ENCODE peak calls at places on chromosomes 11 and 22, in nine cellular contexts. G, O, B, Z, I, P, D, H and E are unnamed samples.
A peak's percentile ranks its signal among the peaks of the same experiment; 100 is the strongest.

GRCh38 chr11:118342503-118343161 is at the start of gene CD3D:
- DNase-seq in G (no peak), O (no peak), B (no peak), Z (no peak), I (no peak), P (no peak), D (no peak), H (no peak), E (no peak)

GRCh38 chr22:30422481-30423295 is 2.9 kb upstream of the MTFP1 start:
- DNase-seq in G (peak; percentile 31), O (peak; percentile 28), B (no peak), Z (peak; percentile 91), I (peak; percentile 91), P (peak; percentile 90), D (peak; percentile 44), H (peak; percentile 76), E (no peak)

GRCh38 chr11:41461057-41461681 is 1.7 kb upstream of the LRRC4C start:
- DNase-seq in G (no peak), O (no peak), B (no peak), Z (peak; percentile 15), I (no peak), P (no peak), D (no peak), H (no peak), E (no peak)

GRCh38 chr11:36564376-36565032 is 3.3 kb upstream of the RAG1 start:
- DNase-seq in G (no peak), O (no peak), B (peak; percentile 46), Z (peak; percentile 77), I (peak; percentile 52), P (no peak), D (peak; percentile 34), H (peak; percentile 53), E (no peak)

GRCh38 chr11:115927823-115928329 is 423.7 kb upstream of the CADM1 start:
- DNase-seq in G (no peak), O (no peak), B (no peak), Z (no peak), I (no peak), P (no peak), D (no peak), H (no peak), E (no peak)

GRCh38 chr11:17528181-17528691 is 16.0 kb downstream of the USH1C start:
- DNase-seq in G (peak; percentile 49), O (peak; percentile 40), B (peak; percentile 62), Z (peak; percentile 43), I (peak; percentile 50), P (no peak), D (no peak), H (peak; percentile 90), E (peak; percentile 74)

GRCh38 chr22:29443861-29444431 is 5.6 kb downstream of the RFPL1 start:
- DNase-seq in G (no peak), O (no peak), B (no peak), Z (no peak), I (no peak), P (peak; percentile 13), D (no peak), H (no peak), E (no peak)

GRCh38 chr11:71545405-71545966 is 2.7 kb upstream of the KRTAP5-9 start:
- DNase-seq in G (no peak), O (no peak), B (no peak), Z (no peak), I (no peak), P (no peak), D (no peak), H (no peak), E (no peak)

GRCh38 chr11:119846374-119846773 is 117.4 kb upstream of the NECTIN1 start:
- DNase-seq in G (no peak), O (no peak), B (no peak), Z (no peak), I (no peak), P (no peak), D (no peak), H (no peak), E (no peak)

GRCh38 chr11:130439160-130439519 is 9.3 kb upstream of the ADAMTS15 start:
- DNase-seq in G (no peak), O (no peak), B (no peak), Z (no peak), I (no peak), P (no peak), D (no peak), H (no peak), E (no peak)

GRCh38 chr11:104332110-104332509 is 168.2 kb upstream of the PDGFD start:
- DNase-seq in G (no peak), O (no peak), B (no peak), Z (no peak), I (peak; percentile 21), P (no peak), D (no peak), H (peak; percentile 80), E (no peak)

GRCh38 chr11:69449320-69450063 is 32.0 kb upstream of the LINC01488 start:
- DNase-seq in G (peak; percentile 80), O (peak; percentile 79), B (no peak), Z (peak; percentile 15), I (peak; percentile 47), P (peak; percentile 87), D (no peak), H (no peak), E (no peak)

GRCh38 chr11:75144716-75145014 is 6.2 kb upstream of the SLCO2B1 start:
- DNase-seq in G (no peak), O (no peak), B (no peak), Z (no peak), I (no peak), P (no peak), D (no peak), H (no peak), E (no peak)
- TF ChIP-seq CTCF in G (no peak), O (no peak), B (no peak), Z (no peak), I (no peak), P (no peak), D (no peak), H (no peak), E (no peak)

DNA sequence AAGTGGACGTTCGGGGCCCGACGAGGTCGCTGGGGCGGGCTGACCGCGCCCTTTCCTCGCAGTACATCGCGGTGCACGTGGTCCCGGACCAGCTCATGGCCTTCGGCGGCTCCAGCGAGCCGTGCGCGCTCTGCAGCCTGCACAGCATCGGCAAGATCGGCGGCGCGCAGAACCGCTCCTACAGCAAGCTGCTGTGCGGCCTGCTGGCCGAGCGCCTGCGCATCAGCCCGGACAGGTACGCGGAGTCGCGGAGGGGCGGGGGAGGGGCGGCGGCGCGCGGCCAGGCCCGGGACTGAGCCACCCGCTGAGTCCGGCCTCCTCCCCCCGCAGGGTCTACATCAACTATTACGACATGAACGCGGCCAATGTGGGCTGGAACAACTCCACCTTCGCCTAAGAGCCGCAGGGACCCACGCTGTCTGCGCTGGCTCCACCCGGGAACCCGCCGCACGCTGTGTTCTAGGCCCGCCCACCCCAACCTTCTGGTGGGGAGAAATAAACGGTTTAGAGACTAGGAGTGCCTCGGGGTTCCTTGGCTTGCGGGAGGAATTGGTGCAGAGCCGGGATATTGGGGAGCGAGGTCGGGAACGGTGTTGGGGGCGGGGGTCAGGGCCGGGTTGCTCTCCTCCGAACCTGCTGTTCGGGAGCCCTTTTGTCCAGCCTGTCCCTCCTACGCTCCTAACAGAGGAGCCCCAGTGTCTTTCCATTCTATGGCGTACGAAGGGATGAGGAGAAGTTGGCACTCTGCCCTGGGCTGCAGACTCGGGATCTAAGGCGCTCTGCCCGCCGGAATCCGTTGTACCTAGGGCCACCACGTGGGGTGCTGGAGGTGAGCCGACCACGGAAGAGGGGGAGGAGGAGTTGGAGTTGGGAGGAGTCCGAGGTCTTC is 771 bp downstream of the MIF start:
- DNase-seq in G (peak; percentile 58), O (peak; percentile 64), B (peak; percentile 69), Z (peak; percentile 65), I (peak; percentile 89), P (peak; percentile 83), D (peak; percentile 74), H (peak; percentile 83), E (peak; percentile 78)
- TF ChIP-seq CTCF in G (no peak), O (peak; percentile 16), B (no peak), Z (peak; percentile 16), I (no peak), P (no peak), D (peak; percentile 16), H (peak; percentile 76), E (peak; percentile 21)

DNA sequence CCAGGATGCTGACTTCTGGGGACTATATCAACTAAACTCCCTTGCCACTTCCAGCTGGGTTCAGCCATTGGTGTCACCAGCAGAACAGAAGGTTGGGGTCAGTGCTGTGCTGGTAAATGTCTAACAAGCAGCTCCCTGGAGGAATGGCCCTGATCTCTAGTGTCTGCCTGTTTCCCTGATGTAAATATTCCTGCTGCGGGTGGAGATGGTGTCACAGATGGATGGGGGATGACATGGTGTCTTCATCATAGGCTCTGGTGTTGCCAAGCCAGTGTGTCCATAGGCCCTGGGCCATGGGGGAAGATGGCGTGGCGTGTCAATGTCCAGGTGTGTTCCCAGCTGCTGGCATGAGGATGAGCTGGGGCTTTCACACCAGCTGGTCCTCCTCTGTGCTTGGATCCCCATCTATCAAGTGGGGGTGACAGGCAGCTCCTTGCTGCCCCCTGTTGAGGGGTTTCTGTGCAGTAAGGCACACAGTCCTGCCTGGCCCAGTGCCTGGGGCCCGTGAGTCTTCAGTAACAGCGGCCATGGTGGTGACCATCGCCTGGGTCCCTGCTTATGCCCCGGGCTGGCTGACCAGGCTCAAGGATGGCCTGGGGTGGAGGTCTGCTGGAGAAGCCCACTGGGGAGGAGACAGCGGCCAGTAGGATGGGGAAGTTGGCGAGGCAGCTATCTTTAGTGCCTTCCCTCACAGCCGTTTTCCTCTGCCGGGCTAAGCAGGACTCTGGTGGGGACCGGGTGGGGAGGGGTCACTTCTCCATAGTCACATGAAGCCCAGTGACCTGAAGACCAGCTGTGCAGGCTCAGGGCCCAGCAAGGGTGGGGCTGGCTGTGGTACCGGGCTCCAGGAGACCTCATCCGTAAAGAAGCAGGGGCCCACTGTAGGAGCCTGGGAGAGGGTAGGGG is 12.7 kb downstream of the RPL3 start:
- DNase-seq in G (peak; percentile 47), O (no peak), B (no peak), Z (no peak), I (no peak), P (peak; percentile 67), D (no peak), H (peak; percentile 83), E (no peak)
- TF ChIP-seq CTCF in G (peak; percentile 40), O (peak; percentile 58), B (peak; percentile 44), Z (peak; percentile 8), I (no peak), P (no peak), D (no peak), H (peak; percentile 86), E (no peak)

GRCh38 chr11:62880231-62880802 is 379 bp upstream of the SLC3A2 start:
- DNase-seq in G (peak; percentile 46), O (no peak), B (no peak), Z (peak; percentile 86), I (peak; percentile 47), P (peak; percentile 93), D (no peak), H (no peak), E (no peak)

GRCh38 chr11:62882428-62882742 is 1.7 kb downstream of the SLC3A2 start:
- DNase-seq in G (no peak), O (no peak), B (no peak), Z (no peak), I (no peak), P (no peak), D (no peak), H (no peak), E (no peak)

GRCh38 chr11:62880803-62881578 is at the start of gene SLC3A2:
- DNase-seq in G (peak; percentile 89), O (peak; percentile 88), B (peak; percentile 89), Z (peak; percentile 85), I (peak; percentile 90), P (no peak), D (peak; percentile 87), H (peak; percentile 88), E (peak; percentile 71)

GRCh38 chr11:62882811-62883496 is 2.3 kb downstream of the SLC3A2 start:
- DNase-seq in G (no peak), O (no peak), B (no peak), Z (no peak), I (no peak), P (no peak), D (no peak), H (no peak), E (no peak)

GRCh38 chr11:62881579-62882427 is 1.1 kb downstream of the SLC3A2 start:
- DNase-seq in G (peak; percentile 87), O (peak; percentile 90), B (no peak), Z (peak; percentile 98), I (peak; percentile 97), P (peak; percentile 98), D (peak; percentile 95), H (no peak), E (peak; percentile 91)
- TF ChIP-seq CTCF in G (no peak), O (peak; percentile 9), B (peak; percentile 8), Z (no peak), I (no peak), P (no peak), D (no peak), H (no peak), E (no peak)